ENCODE peak calls at places on chromosomes 1 and 21, in four cellular contexts. D is Panc1, T is heart right ventricle, G is ovary. L is an unnamed sample. For H3K4me1, the result is how much of the 10 kb centered on the place peaks cover.

GRCh38 chr1:109705411-109705810 is 6.6 kb upstream of the GSTM5 start:
- DNase-seq in D (no peak), T (no peak), G (no peak), L (no peak)

GRCh38 chr1:18970762-18971161 is 14.3 kb upstream of the IFFO2 start:
- DNase-seq in D (no peak), T (no peak), G (no peak), L (no peak)

GRCh38 chr1:44721521-44722361 is 9.2 kb downstream of the RNU5D-1 start:
- DNase-seq in D (peak), T (no peak), G (no peak), L (peak)

GRCh38 chr1:67214420-67215174 is 48.3 kb downstream of the IL23R start:
- DNase-seq in D (no peak), T (no peak), G (no peak), L (no peak)

GRCh38 chr21:44925027-44925755 is 4.5 kb upstream of the ITGB2 start:
- DNase-seq in D (no peak), T (no peak), G (no peak), L (no peak)

GRCh38 chr21:40043423-40043822 is 176.2 kb downstream of the PCP4 start:
- DNase-seq in D (no peak), T (no peak), G (no peak), L (no peak)

GRCh38 chr1:3419415-3420204 is 34.9 kb upstream of the ARHGEF16 start:
- DNase-seq in D (no peak), T (no peak), G (no peak), L (no peak)

GRCh38 chr1:54277451-54278355 is 77.7 kb downstream of the MRPL37 start:
- DNase-seq in D (no peak), T (no peak), G (peak), L (no peak)

GRCh38 chr1:2099871-2100774 is 49.9 kb downstream of the PRKCZ start:
- DNase-seq in D (no peak), T (no peak), G (no peak), L (peak)

GRCh38 chr21:37986751-37987399 is 70.6 kb upstream of the KCNJ6 start:
- DNase-seq in D (no peak), T (no peak), G (no peak), L (no peak)

GRCh38 chr1:203309115-203309429 is 3.8 kb downstream of the BTG2 start:
- DNase-seq in D (no peak), T (no peak), G (no peak), L (no peak)
- H3K4me3 ChIP-seq in D (no peak), T (peak), G (peak), L (peak)

GRCh38 chr1:202578565-202578964 is 131.7 kb downstream of the SYT2 start:
- DNase-seq in D (no peak), T (no peak), G (no peak), L (no peak)
- H3K4me1 ChIP-seq in D (under half), T (half or more), G (under half), L (under half)

DNA sequence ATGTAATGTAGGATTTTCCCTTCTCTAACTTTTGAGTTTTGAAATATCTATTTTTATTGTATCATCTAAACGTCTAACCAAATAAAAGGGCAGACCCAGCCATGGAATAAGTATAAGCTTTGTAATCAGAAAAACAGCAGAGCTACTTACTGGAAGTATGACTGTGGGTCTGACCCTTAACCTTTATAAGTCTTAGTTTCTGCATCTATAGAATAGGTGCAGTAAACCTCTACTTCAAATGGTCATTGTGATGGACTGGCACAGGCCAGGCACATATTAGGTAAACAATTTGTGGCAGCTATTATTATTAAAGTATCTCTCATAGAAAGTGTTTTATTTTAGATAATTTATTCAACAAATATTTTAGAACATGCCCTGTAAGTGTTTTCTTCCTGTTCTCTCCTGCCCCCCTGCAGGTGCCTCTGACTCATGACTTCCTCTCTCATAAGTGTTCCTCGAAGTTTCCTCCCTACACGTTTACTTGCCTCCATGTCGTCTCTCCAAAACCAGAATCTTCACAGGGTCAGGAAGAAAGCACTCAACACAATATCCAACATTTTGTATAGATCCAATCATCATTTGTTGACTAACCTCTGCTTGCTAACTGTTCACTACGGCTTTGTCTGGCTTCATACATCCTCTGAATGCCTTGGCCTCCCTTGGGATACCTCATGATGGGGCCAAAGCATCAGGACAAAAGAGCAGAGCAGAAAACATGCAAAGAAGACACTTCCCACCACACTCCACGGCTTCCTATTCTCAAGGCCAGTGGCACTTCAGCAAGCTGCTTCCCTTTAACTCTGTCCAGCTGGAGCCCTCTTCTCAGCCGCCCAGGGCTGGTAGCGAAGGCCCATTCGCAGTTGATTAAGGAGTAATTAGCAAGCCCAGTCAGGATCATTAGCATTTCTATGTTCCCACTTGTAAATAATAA is 224.6 kb upstream of the FGGY start:
- DNase-seq in D (no peak), T (no peak), G (no peak), L (no peak)
- TF ChIP-seq CTCF in D (no peak), T (no peak), G (no peak), L (no peak)

DNA sequence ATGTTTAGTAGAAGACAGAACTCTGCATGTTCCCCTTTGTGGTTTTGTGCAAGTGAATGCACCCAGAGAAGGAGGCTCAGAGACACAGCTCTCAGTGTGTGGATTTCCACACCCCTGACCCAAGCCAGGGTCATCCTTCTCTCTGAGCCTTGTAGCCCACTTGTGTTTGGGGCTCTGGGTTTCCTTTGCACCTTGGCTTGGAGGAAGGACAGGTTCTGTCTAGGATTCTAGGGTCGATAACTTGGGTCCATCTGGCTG is 27.2 kb downstream of the MYOG start:
- DNase-seq in D (no peak), T (no peak), G (no peak), L (no peak)
- H3K4me3 ChIP-seq in D (no peak), T (no peak), G (no peak), L (no peak)

DNA sequence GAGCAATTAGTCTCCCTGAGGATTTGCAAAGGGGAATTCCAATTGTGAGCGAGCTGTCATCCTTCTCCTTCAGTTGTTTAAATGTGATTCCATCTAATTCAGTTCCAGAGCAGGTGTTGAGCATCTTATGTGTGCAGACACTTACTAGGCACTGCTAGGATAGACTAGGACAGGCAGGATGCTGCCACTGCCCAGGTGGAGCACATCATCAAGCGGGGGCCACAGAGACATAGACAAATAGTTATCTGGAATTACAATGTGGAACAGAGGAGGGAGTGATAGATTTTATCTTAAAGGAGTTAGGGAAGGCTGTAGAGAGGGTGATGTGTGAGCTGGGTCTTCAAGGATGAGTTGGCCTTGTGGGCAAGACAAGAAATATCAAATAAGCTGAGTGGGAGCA is 55.9 kb downstream of the CDC7 start:
- DNase-seq in D (no peak), T (no peak), G (no peak), L (no peak)
- H3K4me1 ChIP-seq in D (under half), T (under half), G (under half), L (under half)

DNA sequence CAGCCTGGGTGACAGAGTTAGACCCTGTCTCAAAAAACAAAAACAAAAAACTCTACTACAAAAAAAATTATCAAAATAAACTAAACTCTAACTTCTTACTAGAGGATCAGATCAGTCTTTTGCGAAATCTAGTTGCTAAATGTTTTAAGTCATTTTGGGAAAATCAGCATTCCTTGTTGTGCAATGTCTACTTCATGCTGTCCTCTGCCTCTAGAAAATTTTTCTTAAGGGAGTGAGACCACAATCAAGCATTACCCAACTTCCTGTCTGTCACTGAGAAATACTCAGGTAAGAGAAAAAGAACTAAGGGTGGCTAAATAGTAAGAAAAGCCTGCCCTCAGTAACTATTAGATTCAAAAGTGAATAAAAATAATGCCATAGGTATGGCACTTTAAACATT is 67.2 kb upstream of the FOXD3 start:
- DNase-seq in D (no peak), T (no peak), G (no peak), L (no peak)
- TF ChIP-seq CTCF in D (no peak), T (no peak), G (no peak), L (no peak)

DNA sequence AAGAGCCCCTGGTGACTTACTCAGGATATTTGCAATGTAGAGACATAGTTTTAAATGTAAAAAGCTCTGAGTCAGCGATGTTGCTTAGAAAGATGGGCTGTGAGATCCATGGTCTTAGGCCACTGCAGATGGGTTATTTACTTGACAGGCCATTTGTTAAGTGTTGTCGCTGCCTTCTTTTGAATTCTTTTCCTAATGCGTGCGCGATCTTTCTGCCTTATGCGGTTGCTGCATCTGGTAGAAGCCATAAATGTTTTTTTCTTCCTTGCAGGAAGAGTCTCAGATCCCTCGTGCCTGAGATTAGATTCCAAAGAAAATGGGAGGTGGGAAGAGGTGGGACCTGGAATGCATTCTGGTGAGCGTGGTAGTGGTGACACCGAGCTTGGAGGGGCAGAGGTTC is 197.1 kb downstream of the HHAT start:
- DNase-seq in D (no peak), T (no peak), G (no peak), L (no peak)
- H3K4me3 ChIP-seq in D (no peak), T (no peak), G (no peak), L (no peak)

GRCh38 chr1:20483833-20484525 is 2.0 kb downstream of the CAMK2N1 start:
- DNase-seq in D (no peak), T (no peak), G (peak), L (peak)
- H3K4me1 ChIP-seq in D (under half), T (under half), G (under half), L (under half)

DNA sequence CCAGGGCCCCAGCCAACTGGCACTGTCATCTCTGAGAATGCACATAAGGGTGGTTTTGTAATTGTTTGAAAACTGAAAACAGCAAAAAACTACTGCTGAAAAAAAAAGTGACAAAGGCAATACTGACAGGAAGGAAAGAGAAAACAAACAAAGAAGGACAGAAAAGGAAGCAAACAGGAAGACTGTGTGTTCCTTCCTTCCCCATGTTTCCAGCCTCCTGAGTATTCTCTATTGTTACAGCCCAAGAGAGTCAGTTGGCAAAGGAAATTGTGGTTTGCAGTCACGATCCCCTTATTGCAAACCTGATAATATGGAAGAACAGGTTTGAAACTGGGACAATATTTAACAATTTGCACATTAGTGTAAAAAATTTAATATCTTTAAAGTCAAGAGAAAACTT is 1177.6 kb downstream of the PLA2G4A start:
- DNase-seq in D (no peak), T (no peak), G (no peak), L (no peak)
- TF ChIP-seq CTCF in D (no peak), T (no peak), G (no peak), L (no peak)